ENCODE peak calls at places on chromosomes 2 and 18, in five cellular contexts. V is glutamatergic neuron, W is NCI-H774, B is omental fat pad, E is epithelial cell of esophagus. G is an unnamed sample.

GRCh38 chr18:70337139-70337972 is 48.5 kb downstream of the SOCS6 start:
- DNase-seq in V (no peak), E (peak; percentile 98), W (no peak), B (no peak), G (no peak)

GRCh38 chr2:222861411-222862067 is 703 bp downstream of the ACSL3 start:
- DNase-seq in V (no peak), E (peak; percentile 37), W (no peak), B (no peak), G (peak; percentile 17)

GRCh38 chr2:65055427-65056214 is 595 bp upstream of the CEP68 start:
- DNase-seq in V (peak; percentile 64), E (no peak), B (peak; percentile 32), W (peak; percentile 47), G (no peak)

GRCh38 chr18:9032519-9032918 is 70.0 kb upstream of the NDUFV2 start:
- DNase-seq in W (no peak), E (no peak), V (no peak), B (no peak), G (no peak)

GRCh38 chr2:170122883-170123547 is 54.9 kb upstream of the MYO3B start:
- DNase-seq in V (no peak), B (no peak), E (peak; percentile 92), W (peak; percentile 65), G (no peak)

GRCh38 chr2:233479616-233480489 is 86.7 kb downstream of the USP40 start:
- DNase-seq in E (no peak), B (peak; percentile 12), V (no peak), W (no peak), G (no peak)

GRCh38 chr2:18271370-18272147 is 288.9 kb downstream of the RDH14 start:
- DNase-seq in B (no peak), E (no peak), W (no peak), V (no peak), G (no peak)

GRCh38 chr2:199384043-199384442 is 73.7 kb downstream of the SATB2 start:
- DNase-seq in E (no peak), B (no peak), V (no peak), W (no peak), G (no peak)

GRCh38 chr2:162821718-162822117 is 16.8 kb downstream of the KCNH7 start:
- DNase-seq in E (no peak), W (no peak), B (no peak), V (no peak), G (no peak)

GRCh38 chr2:67221266-67221665 is 175.9 kb upstream of the ETAA1 start:
- DNase-seq in B (no peak), V (no peak), E (no peak), W (no peak), G (no peak)

GRCh38 chr18:76803814-76804213 is 18.5 kb upstream of the ZNF236 start:
- DNase-seq in E (peak; percentile 73), V (peak; percentile 77), W (peak; percentile 66), B (no peak), G (peak; percentile 80)

GRCh38 chr18:12679183-12679786 is 21.4 kb upstream of the SPIRE1 start:
- DNase-seq in E (no peak), W (no peak), V (no peak), B (no peak), G (no peak)

GRCh38 chr18:2986150-2986865 is 26.6 kb downstream of the LPIN2 start:
- DNase-seq in W (no peak), E (no peak), B (no peak), V (no peak), G (no peak)

GRCh38 chr18:60197233-60197632 is 175.3 kb downstream of the MC4R start:
- DNase-seq in E (no peak), W (no peak), B (no peak), V (no peak), G (no peak)

GRCh38 chr2:209314641-209315040 is 109.2 kb upstream of the MAP2 start:
- DNase-seq in W (no peak), V (no peak), E (peak; percentile 21), B (no peak), G (no peak)

GRCh38 chr18:6341709-6342108 is 73.0 kb downstream of the L3MBTL4 start:
- DNase-seq in E (no peak), V (no peak), W (no peak), B (no peak), G (no peak)

GRCh38 chr18:6022089-6022444 is 126.7 kb upstream of the TMEM200C start:
- DNase-seq in V (no peak), B (no peak), E (no peak), W (no peak), G (no peak)

GRCh38 chr2:172330060-172330671 is 97.2 kb upstream of the ITGA6 start:
- DNase-seq in V (no peak), B (no peak), E (no peak), W (peak; percentile 68), G (no peak)

GRCh38 chr18:48201337-48201705 is 207.9 kb downstream of the ZBTB7C start:
- DNase-seq in V (no peak), B (no peak), E (peak; percentile 65), W (no peak), G (no peak)

GRCh38 chr18:5068856-5069255 is 128.2 kb downstream of the AKAIN1 start:
- DNase-seq in B (no peak), E (no peak), W (no peak), V (no peak), G (no peak)

GRCh38 chr2:38515155-38516074 is 87.3 kb downstream of the HNRNPLL start:
- DNase-seq in W (no peak), E (peak; percentile 62), B (peak; percentile 56), V (no peak), G (no peak)

GRCh38 chr18:76824136-76824676 is 1.8 kb downstream of the ZNF236 start:
- DNase-seq in B (no peak), V (no peak), W (no peak), E (no peak), G (no peak)

GRCh38 chr2:50951416-50951815 is 80.5 kb downstream of the NRXN1 start:
- DNase-seq in V (no peak), E (peak; percentile 27), W (no peak), B (no peak), G (no peak)

GRCh38 chr2:167478196-167478595 is 589.9 kb downstream of the XIRP2 start:
- DNase-seq in V (no peak), B (no peak), W (no peak), E (no peak), G (no peak)

GRCh38 chr18:21167641-21168372 is 56.2 kb upstream of the ROCK1 start:
- DNase-seq in W (peak; percentile 92), V (no peak), B (no peak), E (peak; percentile 44), G (peak; percentile 99)

GRCh38 chr2:72993147-72993546 is 75.8 kb downstream of the EMX1 start:
- DNase-seq in W (no peak), V (no peak), B (no peak), E (peak; percentile 32), G (no peak)

GRCh38 chr2:31296641-31297287 is 62.8 kb downstream of the EHD3 start:
- DNase-seq in V (no peak), B (no peak), W (no peak), E (no peak), G (no peak)

GRCh38 chr18:77145364-77145901 is 12.8 kb upstream of the MBP start:
- DNase-seq in B (no peak), W (no peak), E (no peak), V (no peak), G (no peak)

GRCh38 chr2:238467772-238468171 is 41.0 kb downstream of the ASB1 start:
- DNase-seq in W (no peak), E (no peak), B (no peak), V (no peak), G (no peak)

GRCh38 chr18:2169656-2170055 is 401.6 kb downstream of the METTL4 start:
- DNase-seq in E (peak; percentile 51), B (no peak), W (no peak), V (no peak), G (no peak)

GRCh38 chr18:22467760-22468553 is 50.2 kb upstream of the CTAGE1 start:
- DNase-seq in V (no peak), E (peak; percentile 99), B (no peak), W (no peak), G (no peak)

GRCh38 chr18:44733069-44733753 is 52.5 kb downstream of the SETBP1 start:
- DNase-seq in V (no peak), B (no peak), W (no peak), E (peak; percentile 95), G (no peak)

GRCh38 chr2:119821266-119821665 is 61.5 kb downstream of the PTPN4 start:
- DNase-seq in B (no peak), E (no peak), V (no peak), W (no peak), G (no peak)

GRCh38 chr2:231926761-231927565 is 767 bp upstream of the NPPC start:
- DNase-seq in W (no peak), E (peak; percentile 54), B (no peak), V (no peak), G (peak; percentile 33)

GRCh38 chr18:54939375-54939917 is 19.8 kb downstream of the CCDC68 start:
- DNase-seq in B (no peak), V (no peak), W (no peak), E (no peak), G (no peak)

G was measured in NCI-H748 treated with DMSO at 0.1 percent for 48 hours.